ENCODE peak calls at places on chromosomes 7 and 10, in six cellular contexts. D, Z, F, S, M and H are unnamed samples.

GRCh38 chr7:1724118-1724910 is 54.2 kb downstream of the ELFN1 start:
- DNase-seq in D (no peak), Z (no peak), F (no peak), S (no peak), M (no peak), H (no peak)

GRCh38 chr10:23326541-23327307 is 17.9 kb downstream of the C10orf67 start:
- DNase-seq in D (no peak), Z (no peak), F (no peak), S (no peak), M (no peak), H (no peak)

GRCh38 chr7:74519395-74519794 is 65.7 kb downstream of the GTF2IRD1 start:
- DNase-seq in D (no peak), Z (no peak), F (no peak), S (no peak), M (no peak), H (no peak)

GRCh38 chr7:149043936-149044335 is 15.6 kb upstream of the PDIA4 start:
- DNase-seq in D (no peak), Z (no peak), F (no peak), S (no peak), M (no peak), H (no peak)

GRCh38 chr10:103612462-103613365 is 119.2 kb downstream of the NEURL1 start:
- DNase-seq in D (no peak), Z (no peak), F (no peak), S (peak), M (no peak), H (no peak)

GRCh38 chr7:84490661-84491060 is 296.1 kb upstream of the SEMA3A start:
- DNase-seq in D (no peak), Z (no peak), F (no peak), S (no peak), M (no peak), H (no peak)

GRCh38 chr10:8405551-8405950 is 351.1 kb downstream of the GATA3 start:
- DNase-seq in D (no peak), Z (no peak), F (no peak), S (no peak), M (no peak), H (no peak)

GRCh38 chr10:35606423-35606822 is 1.3 kb downstream of the GJD4 start:
- DNase-seq in D (no peak), Z (peak), F (no peak), S (no peak), M (no peak), H (no peak)

GRCh38 chr10:6401562-6402348 is 178.3 kb downstream of the PRKCQ start:
- DNase-seq in D (peak), Z (peak), F (peak), S (peak), M (peak), H (no peak)

GRCh38 chr7:17126413-17127374 is 171.8 kb upstream of the AHR start:
- DNase-seq in D (no peak), Z (no peak), F (no peak), S (no peak), M (no peak), H (no peak)

GRCh38 chr7:1044189-1045037 is at the start of gene GPR146:
- DNase-seq in D (peak), Z (peak), F (peak), S (peak), M (peak), H (peak)

GRCh38 chr10:104120061-104120460 is 1.9 kb upstream of the SFR1 start:
- DNase-seq in D (no peak), Z (peak), F (no peak), S (no peak), M (no peak), H (no peak)

GRCh38 chr10:89389254-89389653 is 3.2 kb upstream of the IFIT1 start:
- DNase-seq in D (no peak), Z (peak), F (no peak), S (no peak), M (no peak), H (no peak)

GRCh38 chr10:112852308-112852707 is 97.7 kb upstream of the TCF7L2 start:
- DNase-seq in D (no peak), Z (no peak), F (no peak), S (peak), M (peak), H (no peak)

GRCh38 chr10:49488056-49488455 is 50.9 kb downstream of the ERCC6 start:
- DNase-seq in D (no peak), Z (no peak), F (no peak), S (no peak), M (no peak), H (no peak)

GRCh38 chr7:157041514-157042277 is 31.2 kb upstream of the MNX1 start:
- DNase-seq in D (no peak), Z (no peak), F (no peak), S (no peak), M (no peak), H (no peak)

GRCh38 chr7:2646336-2646679 is 14.5 kb downstream of the TTYH3 start:
- DNase-seq in D (no peak), Z (no peak), F (no peak), S (no peak), M (no peak), H (no peak)

GRCh38 chr10:35127289-35127891 is 744 bp downstream of the CREM start:
- DNase-seq in D (peak), Z (peak), F (peak), S (peak), M (peak), H (no peak)

GRCh38 chr10:110681023-110681681 is 37.0 kb downstream of the RBM20 start:
- DNase-seq in D (peak), Z (peak), F (peak), S (peak), M (no peak), H (no peak)

GRCh38 chr10:5285186-5285585 is 79.6 kb upstream of the UCN3 start:
- DNase-seq in D (no peak), Z (no peak), F (no peak), S (no peak), M (no peak), H (no peak)

GRCh38 chr10:27696466-27696865 is 49.2 kb downstream of the MKX start:
- DNase-seq in D (no peak), Z (no peak), F (no peak), S (no peak), M (no peak), H (no peak)

GRCh38 chr7:75653651-75654050 is 85.1 kb downstream of the HIP1 start:
- DNase-seq in D (no peak), Z (no peak), F (no peak), S (no peak), M (no peak), H (no peak)

GRCh38 chr7:50953303-50953702 is 170.6 kb upstream of the GRB10 start:
- DNase-seq in D (no peak), Z (no peak), F (no peak), S (no peak), M (no peak), H (no peak)

GRCh38 chr10:13715091-13715490 is 128.3 kb downstream of the PRPF18 start:
- DNase-seq in D (no peak), Z (no peak), F (no peak), S (no peak), M (no peak), H (no peak)

DNA sequence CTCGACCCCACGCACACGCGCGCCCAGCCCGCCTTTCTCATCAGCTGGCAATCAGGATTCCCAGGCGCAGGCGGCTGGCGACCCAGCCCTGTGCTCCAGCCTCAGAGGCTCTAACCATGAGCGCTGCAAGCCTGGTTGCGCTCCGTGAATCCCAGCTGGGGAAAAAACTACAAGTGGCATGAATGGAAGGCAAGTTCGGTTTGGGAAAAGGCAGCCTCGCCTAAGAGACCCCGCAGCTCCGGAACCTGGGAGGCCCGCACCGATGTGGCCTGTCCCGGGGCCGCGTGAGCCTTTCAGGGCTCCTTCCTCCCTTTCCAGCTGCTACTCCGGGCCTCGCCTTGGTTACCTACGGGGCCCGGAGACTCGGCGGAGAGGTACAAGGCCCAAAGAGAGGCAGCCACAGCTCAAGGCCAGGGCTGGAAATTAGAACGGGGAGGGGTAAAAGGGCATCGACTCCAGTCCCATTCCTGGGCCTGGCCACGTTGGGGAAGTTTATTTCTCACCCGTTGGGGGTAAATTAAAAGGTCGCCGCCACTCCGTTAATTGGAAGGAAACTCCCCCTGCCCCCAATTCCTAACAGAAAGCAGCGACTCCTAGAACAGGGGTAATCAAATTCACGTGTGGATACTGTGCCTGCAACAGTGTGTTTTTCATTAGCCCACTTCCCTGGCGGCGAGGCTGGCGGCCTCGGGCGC is 1.3 kb upstream of the HOXA9 start:
- DNase-seq in D (peak), Z (peak), F (no peak), S (no peak), M (peak), H (peak)
- TF ChIP-seq CTCF in D (no peak), Z (no peak), F (no peak), S (no peak), M (no peak), H (no peak)

GRCh38 chr7:143914938-143915337 is 13.0 kb upstream of the TCAF1 start:
- DNase-seq in D (no peak), Z (peak), F (no peak), S (no peak), M (no peak), H (no peak)
- TF ChIP-seq CTCF in D (no peak), Z (peak), F (no peak), S (no peak), M (no peak), H (peak)

GRCh38 chr7:128310499-128310898 is 33.2 kb downstream of the RBM28 start:
- DNase-seq in D (no peak), Z (no peak), F (no peak), S (no peak), M (no peak), H (no peak)
- TF ChIP-seq CTCF in D (no peak), Z (no peak), F (no peak), S (no peak), M (no peak), H (no peak)

GRCh38 chr10:356452-356851 is 221.2 kb downstream of the ZMYND11 start:
- DNase-seq in D (no peak), Z (no peak), F (no peak), S (no peak), M (no peak), H (no peak)
- TF ChIP-seq CTCF in D (no peak), Z (no peak), F (no peak), S (no peak), M (no peak), H (no peak)

GRCh38 chr7:20158684-20159083 is 58.5 kb downstream of the MACC1 start:
- DNase-seq in D (no peak), Z (no peak), F (no peak), S (no peak), M (no peak), H (no peak)
- TF ChIP-seq CTCF in D (peak), Z (peak), F (no peak), S (no peak), M (peak), H (peak)

GRCh38 chr10:15244635-15245197 is 76.2 kb upstream of the NMT2 start:
- DNase-seq in D (no peak), Z (no peak), F (no peak), S (no peak), M (no peak), H (no peak)

DNA sequence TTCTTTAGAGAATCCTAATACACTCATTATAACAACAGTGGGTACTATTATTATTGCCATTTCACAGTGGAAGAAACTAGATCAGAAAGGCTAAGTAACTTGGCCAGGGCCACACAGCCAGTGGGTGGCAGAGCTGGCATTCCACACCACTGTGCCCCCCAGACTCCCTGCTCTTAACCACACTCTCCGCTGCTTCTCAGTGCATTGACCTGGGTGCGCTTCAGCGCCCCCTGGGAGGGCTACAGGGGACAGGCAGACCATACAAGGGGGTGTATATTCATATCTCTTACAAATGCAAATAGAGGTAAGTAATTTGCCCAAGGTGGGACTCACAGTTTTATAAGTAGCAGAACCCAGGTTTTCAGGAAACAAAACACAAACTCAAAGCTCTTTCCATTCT is 77.0 kb upstream of the NMT2 start:
- DNase-seq in D (no peak), Z (no peak), F (no peak), S (no peak), M (no peak), H (no peak)
- TF ChIP-seq CTCF in D (peak), Z (no peak), F (peak), S (no peak), M (no peak), H (peak)

GRCh38 chr10:17801507-17801906 is 7.6 kb upstream of the MRC1 start:
- DNase-seq in D (no peak), Z (no peak), F (no peak), S (no peak), M (no peak), H (no peak)
- TF ChIP-seq CTCF in D (no peak), Z (peak), F (peak), S (no peak), M (peak), H (peak)

GRCh38 chr7:65477326-65477725 is 103.7 kb downstream of the ZNF92 start:
- DNase-seq in D (no peak), Z (peak), F (peak), S (no peak), M (no peak), H (no peak)
- TF ChIP-seq CTCF in D (no peak), Z (peak), F (peak), S (no peak), M (no peak), H (peak)

DNA sequence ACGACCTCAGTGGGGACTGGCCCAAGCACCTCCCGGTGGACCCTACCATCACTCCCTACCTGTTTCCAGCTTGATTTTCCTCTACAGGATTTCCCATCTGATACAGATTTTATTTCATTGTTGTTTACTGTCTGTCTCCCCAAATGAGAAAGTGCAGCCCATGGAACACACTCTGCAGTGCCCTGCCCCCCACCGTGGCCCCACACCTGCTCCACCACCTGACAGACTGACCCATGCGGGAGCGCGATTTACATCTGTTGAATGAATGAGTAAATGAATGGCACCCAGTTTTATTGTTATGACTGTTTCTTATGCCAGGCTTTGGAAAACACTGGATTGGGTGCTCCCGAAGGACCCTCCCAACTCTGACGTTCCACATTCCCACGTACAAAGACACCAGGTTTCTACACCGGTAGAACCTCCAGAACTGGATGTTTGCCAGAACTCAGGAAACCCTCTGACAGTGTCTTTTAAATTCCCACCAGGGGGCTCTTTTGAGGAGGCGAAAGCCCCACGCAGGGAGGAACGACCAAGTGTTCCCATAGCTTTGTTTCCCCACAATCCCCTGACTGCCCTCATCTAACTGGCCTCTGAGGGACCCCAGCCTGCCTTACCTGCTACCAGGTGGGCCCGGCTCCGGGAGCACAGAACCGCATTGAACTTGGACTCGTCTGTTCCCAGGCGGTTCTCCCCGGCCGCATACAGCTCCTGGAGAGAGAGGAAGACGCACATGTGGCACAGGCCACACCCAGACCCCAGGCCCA is 29.0 kb downstream of the PLAC9 start:
- DNase-seq in D (no peak), Z (peak), F (no peak), S (no peak), M (no peak), H (peak)
- TF ChIP-seq CTCF in D (no peak), Z (peak), F (peak), S (no peak), M (no peak), H (peak)

GRCh38 chr10:60099998-60100747 is 193.8 kb upstream of the CCDC6 start:
- DNase-seq in D (no peak), Z (peak), F (peak), S (no peak), M (no peak), H (no peak)

GRCh38 chr10:60101821-60102220 is 195.5 kb upstream of the CCDC6 start:
- DNase-seq in D (no peak), Z (peak), F (no peak), S (no peak), M (no peak), H (no peak)

GRCh38 chr10:60093317-60093716 is 187.0 kb upstream of the CCDC6 start:
- DNase-seq in D (no peak), Z (no peak), F (no peak), S (no peak), M (no peak), H (no peak)

GRCh38 chr10:60096761-60097513 is 190.6 kb upstream of the CCDC6 start:
- DNase-seq in D (no peak), Z (peak), F (no peak), S (no peak), M (no peak), H (no peak)

DNA sequence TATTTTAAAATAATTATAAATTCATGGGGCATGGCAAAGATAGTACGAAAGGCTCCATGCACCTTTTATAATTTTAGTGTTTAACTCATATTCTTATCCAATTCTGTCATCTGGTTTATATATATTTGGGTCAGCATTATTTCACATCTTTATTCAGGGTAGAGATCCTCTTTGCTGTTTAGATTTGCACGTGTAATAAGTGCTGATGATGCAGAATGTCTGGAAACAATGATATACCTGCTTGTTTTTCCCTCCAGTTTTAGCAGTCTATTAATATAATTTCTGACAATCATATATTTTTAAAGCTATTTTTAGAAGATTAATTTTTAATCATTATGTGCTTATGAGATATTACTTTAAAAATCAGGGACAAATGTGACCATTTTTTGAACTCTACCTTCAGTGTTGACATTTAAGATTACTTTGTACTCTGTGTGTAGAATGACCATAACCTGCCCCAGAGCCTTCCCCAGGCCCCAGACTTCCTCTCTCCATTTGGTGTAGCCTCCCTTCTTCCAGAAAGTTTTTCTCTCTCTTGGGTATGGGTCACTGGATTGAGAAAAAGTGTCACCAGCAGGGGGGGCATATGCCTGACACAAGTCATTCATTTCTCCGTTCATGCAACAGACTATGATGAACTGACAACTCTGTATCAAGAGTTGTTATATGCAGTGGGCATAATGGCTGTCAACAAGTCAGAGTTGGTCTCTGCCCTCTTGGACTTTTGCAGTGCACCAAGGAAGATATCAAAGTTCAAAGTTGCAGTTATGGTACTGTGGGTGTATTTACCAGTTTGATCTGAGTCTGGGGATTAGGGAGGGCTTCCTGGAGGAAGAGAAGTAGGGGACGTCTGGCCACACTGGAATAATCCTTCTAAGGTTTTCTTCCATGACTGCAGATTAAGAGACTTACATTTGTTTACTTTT is 192.6 kb upstream of the CCDC6 start:
- DNase-seq in D (no peak), Z (peak), F (peak), S (no peak), M (no peak), H (no peak)
- TF ChIP-seq CTCF in D (peak), Z (peak), F (peak), S (no peak), M (no peak), H (peak)